ENCODE peak calls at places on chromosome X, in nine cellular contexts. X is lower leg skin; Y is CD8-positive, alpha-beta T cell; Q is fibroblast of pulmonary artery; U is fibroblast of lung; B is neural crest cell; H is psoas muscle; G is colonic mucosa; T is HFF-Myc. V is an unnamed sample.
A peak's percentile ranks its signal among the peaks of the same experiment; 100 is the strongest.

GRCh38 chrX:86348669-86349068 is 200.4 kb downstream of the DACH2 start:
- DNase-seq in H (no peak), Y (no peak), X (no peak), U (no peak), Q (no peak), T (no peak), G (no peak), B (no peak), V (no peak)

GRCh38 chrX:48461830-48462229 is 8.2 kb downstream of the SLC38A5 start:
- DNase-seq in B (no peak), T (no peak), Y (no peak), Q (no peak), U (no peak), X (peak; percentile 36), G (no peak), H (no peak), V (no peak)

GRCh38 chrX:44785652-44786051 is 58.2 kb upstream of the DUSP21 start:
- DNase-seq in T (no peak), X (no peak), U (peak; percentile 71), Q (peak; percentile 25), G (no peak), H (no peak), Y (no peak), B (no peak), V (no peak)

GRCh38 chrX:13646154-13646549 is 6.8 kb upstream of the TCEANC start:
- DNase-seq in X (peak; percentile 87), B (peak; percentile 48), H (peak; percentile 44), U (peak; percentile 75), T (peak; percentile 30), Q (peak; percentile 71), G (peak; percentile 64), Y (no peak), V (no peak)

GRCh38 chrX:24498975-24499374 is 33.9 kb downstream of the PDK3 start:
- DNase-seq in U (peak; percentile 15), Y (no peak), G (no peak), X (no peak), T (no peak), Q (peak; percentile 28), B (no peak), H (no peak), V (no peak)

GRCh38 chrX:10156199-10157031 is at the start of gene CLCN4:
- DNase-seq in H (peak; percentile 74), B (peak; percentile 30), X (no peak), G (peak; percentile 36), U (peak; percentile 25), T (no peak), Y (no peak), Q (peak; percentile 58), V (no peak)

GRCh38 chrX:41596586-41596985 is 92.2 kb upstream of the GPR34 start:
- DNase-seq in Y (no peak), X (no peak), T (no peak), H (no peak), U (peak; percentile 42), Q (peak; percentile 3), G (no peak), B (no peak), V (no peak)

GRCh38 chrX:40154853-40155616 is 57.3 kb upstream of the BCOR start:
- DNase-seq in X (no peak), H (peak; percentile 73), U (peak; percentile 61), B (peak; percentile 55), Q (peak; percentile 61), Y (no peak), T (no peak), G (peak; percentile 61), V (no peak)

GRCh38 chrX:104641176-104641575 is 75.2 kb downstream of the IL1RAPL2 start:
- DNase-seq in X (no peak), Y (no peak), B (no peak), H (no peak), G (no peak), U (no peak), T (no peak), Q (no peak), V (no peak)

GRCh38 chrX:7446815-7447214 is 298.9 kb upstream of the PUDP start:
- DNase-seq in T (no peak), G (no peak), U (no peak), Y (no peak), H (no peak), B (no peak), X (no peak), Q (no peak), V (no peak)

GRCh38 chrX:48910926-48911406 is 480 bp downstream of the SLC35A2 start:
- DNase-seq in X (no peak), H (no peak), U (no peak), Q (peak; percentile 28), T (no peak), B (no peak), Y (no peak), G (no peak), V (no peak)

GRCh38 chrX:46838482-46838857 is 1.6 kb downstream of the RP2 start:
- DNase-seq in Q (no peak), T (no peak), X (no peak), U (peak; percentile 44), B (no peak), G (no peak), Y (no peak), H (no peak), V (no peak)

GRCh38 chrX:39874202-39874816 is 223.4 kb downstream of the BCOR start:
- DNase-seq in U (no peak), Y (no peak), H (no peak), X (no peak), B (no peak), G (no peak), Q (no peak), T (no peak), V (no peak)

GRCh38 chrX:150692837-150693781 is at the start of gene MTMR1:
- DNase-seq in H (peak; percentile 33), U (no peak), B (no peak), G (peak; percentile 34), T (no peak), Q (no peak), X (no peak), Y (peak; percentile 16), V (no peak)

GRCh38 chrX:139206914-139207313 is 323.6 kb upstream of the F9 start:
- DNase-seq in B (no peak), H (no peak), U (no peak), Q (no peak), G (no peak), Y (no peak), X (no peak), T (no peak), V (no peak)
- TF ChIP-seq CTCF in B (no peak), H (no peak), U (no peak), Q (no peak), G (no peak), Y (no peak), X (no peak), T (no peak), V (no peak)

GRCh38 chrX:153922932-153923857 is 2.9 kb downstream of the ARHGAP4 start:
- DNase-seq in Q (peak; percentile 70), Y (no peak), U (peak; percentile 63), T (no peak), H (peak; percentile 83), B (no peak), X (no peak), G (peak; percentile 64), V (no peak)
- TF ChIP-seq CTCF in Q (peak; percentile 63), Y (no peak), U (peak; percentile 62), T (peak; percentile 43), H (peak; percentile 60), B (peak; percentile 30), X (no peak), G (peak; percentile 24), V (no peak)

DNA sequence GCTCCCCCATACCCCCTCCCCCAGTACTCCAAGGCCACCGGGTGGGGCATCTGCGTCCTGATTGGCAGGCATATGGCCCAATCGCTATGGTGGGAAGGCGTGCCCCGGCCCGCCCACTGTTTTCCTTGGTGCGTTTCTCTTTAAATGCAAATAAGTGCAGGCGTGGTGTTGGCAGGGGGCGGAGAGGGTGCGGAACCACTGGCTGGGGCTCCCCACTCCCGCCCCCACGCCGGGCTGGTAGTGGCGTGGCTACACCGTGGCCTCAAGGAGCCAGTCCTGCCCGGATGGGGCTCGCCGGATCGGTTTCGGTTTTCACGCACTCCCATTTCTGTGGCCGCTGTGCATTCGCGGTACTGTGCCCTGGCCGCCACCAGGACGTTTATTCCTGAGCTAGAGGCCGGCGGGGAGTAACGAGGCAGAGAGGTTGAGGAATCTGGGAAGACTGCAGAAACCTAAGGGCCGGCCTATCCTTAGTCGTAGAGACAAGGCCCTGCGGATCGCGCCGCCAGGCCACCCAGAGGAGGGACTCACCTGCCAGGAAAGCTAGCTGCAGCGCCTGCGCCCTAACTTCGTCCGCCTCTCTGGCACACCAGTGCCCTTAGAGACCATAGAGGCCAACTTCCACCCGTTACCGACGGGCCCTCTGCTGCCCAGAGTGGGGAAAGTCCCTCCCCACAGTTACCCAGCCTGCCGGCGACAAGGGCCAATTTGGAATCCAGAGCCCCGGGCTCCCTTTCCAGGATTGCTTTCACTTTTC is 405 bp upstream of the AMER1 start:
- DNase-seq in H (peak; percentile 92), X (peak; percentile 98), U (peak; percentile 90), T (peak; percentile 72), Y (peak; percentile 67), B (peak; percentile 83), Q (peak; percentile 91), G (peak; percentile 93), V (peak; percentile 90)
- TF ChIP-seq CTCF in H (peak; percentile 20), X (no peak), U (no peak), T (no peak), Y (no peak), B (peak; percentile 30), Q (no peak), G (no peak), V (no peak)

GRCh38 chrX:152138388-152138784 is at the start of gene MAGEA10:
- DNase-seq in G (no peak), T (no peak), U (no peak), Y (no peak), Q (no peak), H (no peak), X (no peak), B (no peak), V (no peak)

GRCh38 chrX:152136312-152136711 is 2.1 kb downstream of the MAGEA10 start:
- DNase-seq in B (no peak), Q (no peak), T (no peak), U (no peak), H (no peak), Y (no peak), X (no peak), G (no peak), V (no peak)

GRCh38 chrX:152139589-152139988 is 1.2 kb upstream of the MAGEA10 start:
- DNase-seq in G (no peak), H (no peak), U (no peak), T (no peak), B (no peak), X (no peak), Q (no peak), Y (no peak), V (no peak)

GRCh38 chrX:152137771-152138387 is 498 bp downstream of the MAGEA10 start:
- DNase-seq in Q (no peak), X (no peak), U (no peak), Y (no peak), T (no peak), B (no peak), H (no peak), G (no peak), V (no peak)
- TF ChIP-seq CTCF in Q (no peak), X (no peak), U (no peak), Y (no peak), T (no peak), B (no peak), H (no peak), G (no peak), V (no peak)

GRCh38 chrX:134908235-134908834 is 82.5 kb upstream of the SMIM10 start:
- DNase-seq in G (no peak), H (no peak), U (peak; percentile 54), Q (peak; percentile 70), X (no peak), B (no peak), Y (no peak), T (no peak), V (no peak)
- TF ChIP-seq CTCF in G (no peak), H (no peak), U (peak; percentile 25), Q (peak; percentile 39), X (no peak), B (peak; percentile 38), Y (no peak), T (no peak), V (no peak)

GRCh38 chrX:55488559-55489314 is 911 bp downstream of the USP51 start:
- DNase-seq in Q (peak; percentile 33), B (peak; percentile 34), Y (peak; percentile 30), T (no peak), H (peak; percentile 56), G (peak; percentile 60), U (peak; percentile 74), X (peak; percentile 89), V (peak; percentile 25)
- TF ChIP-seq CTCF in Q (no peak), B (no peak), Y (no peak), T (no peak), H (no peak), G (no peak), U (no peak), X (no peak), V (no peak)

V was measured in omental fat pad.